ENCODE peak calls at places on chromosomes 1 and 21, in four cellular contexts. G is AG09319, T is AG10803, N is psoas muscle. Q is an unnamed sample.

GRCh38 chr1:228365321-228366061 is 41.1 kb downstream of the TRIM11 start:
- DNase-seq in T (no peak), N (peak), G (no peak), Q (no peak)

GRCh38 chr1:34824817-34825454 is 32.1 kb downstream of the GJA4 start:
- DNase-seq in N (no peak), G (no peak), T (no peak), Q (no peak)

GRCh38 chr1:55235722-55236121 is 20.6 kb upstream of the USP24 start:
- DNase-seq in N (no peak), G (peak), T (peak), Q (peak)

GRCh38 chr1:19033926-19034680 is 77.6 kb upstream of the IFFO2 start:
- DNase-seq in G (no peak), T (peak), N (no peak), Q (no peak)

GRCh38 chr1:109314805-109315204 is 8.0 kb upstream of the MYBPHL start:
- DNase-seq in G (no peak), T (peak), N (no peak), Q (no peak)

GRCh38 chr1:212712451-212713303 is 13.0 kb upstream of the BATF3 start:
- DNase-seq in N (no peak), T (peak), G (no peak), Q (no peak)

GRCh38 chr1:229410692-229411433 is 23.0 kb downstream of the ACTA1 start:
- DNase-seq in N (peak), T (peak), G (peak), Q (peak)

GRCh38 chr1:229756666-229757065 is 130.6 kb downstream of the URB2 start:
- DNase-seq in N (no peak), T (peak), G (peak), Q (peak)

GRCh38 chr1:91791103-91791502 is 94.8 kb downstream of the TGFBR3 start:
- DNase-seq in N (no peak), T (no peak), G (no peak), Q (no peak)

GRCh38 chr1:162314226-162314625 is 62.4 kb downstream of the SPATA46 start:
- DNase-seq in G (no peak), T (no peak), N (no peak), Q (no peak)

GRCh38 chr1:3016641-3017439 is 4.4 kb upstream of the ACTRT2 start:
- DNase-seq in N (no peak), G (no peak), T (no peak), Q (no peak)

GRCh38 chr1:111738133-111738435 is 1.1 kb downstream of the INKA2 start:
- DNase-seq in N (no peak), T (no peak), G (no peak), Q (no peak)

GRCh38 chr1:21337931-21338567 is 47.8 kb upstream of the ECE1 start:
- DNase-seq in N (peak), G (peak), T (peak), Q (no peak)

GRCh38 chr1:89125571-89126233 is at the start of gene GBP2:
- DNase-seq in N (no peak), T (peak), G (peak), Q (peak)

GRCh38 chr1:151828931-151829330 is 2.7 kb downstream of the RORC start:
- DNase-seq in T (no peak), G (no peak), N (peak), Q (no peak)

GRCh38 chr1:39047374-39048229 is 21.5 kb downstream of the NDUFS5 start:
- DNase-seq in G (peak), N (peak), T (peak), Q (no peak)

GRCh38 chr1:96538883-96539282 is 182.7 kb upstream of the PTBP2 start:
- DNase-seq in G (peak), T (peak), N (no peak), Q (no peak)

GRCh38 chr1:228285661-228286504 is 78.0 kb downstream of the OBSCN start:
- DNase-seq in N (peak), G (no peak), T (no peak), Q (no peak)

GRCh38 chr1:199163277-199164069 is 524.6 kb downstream of the PTPRC start:
- DNase-seq in N (no peak), G (no peak), T (no peak), Q (no peak)

GRCh38 chr21:28991861-28992525 is 684 bp downstream of the LTN1 start:
- DNase-seq in G (no peak), T (no peak), N (no peak), Q (no peak)

GRCh38 chr1:48686159-48686558 is 90.5 kb downstream of the BEND5 start:
- DNase-seq in N (no peak), T (no peak), G (no peak), Q (no peak)

GRCh38 chr1:48684381-48684780 is 92.3 kb downstream of the BEND5 start:
- DNase-seq in N (no peak), G (no peak), T (no peak), Q (no peak)

GRCh38 chr1:48683878-48684277 is 92.8 kb downstream of the BEND5 start:
- DNase-seq in T (no peak), G (no peak), N (no peak), Q (no peak)

GRCh38 chr1:48688102-48688760 is 88.5 kb downstream of the BEND5 start:
- DNase-seq in T (no peak), G (no peak), N (no peak), Q (peak)

DNA sequence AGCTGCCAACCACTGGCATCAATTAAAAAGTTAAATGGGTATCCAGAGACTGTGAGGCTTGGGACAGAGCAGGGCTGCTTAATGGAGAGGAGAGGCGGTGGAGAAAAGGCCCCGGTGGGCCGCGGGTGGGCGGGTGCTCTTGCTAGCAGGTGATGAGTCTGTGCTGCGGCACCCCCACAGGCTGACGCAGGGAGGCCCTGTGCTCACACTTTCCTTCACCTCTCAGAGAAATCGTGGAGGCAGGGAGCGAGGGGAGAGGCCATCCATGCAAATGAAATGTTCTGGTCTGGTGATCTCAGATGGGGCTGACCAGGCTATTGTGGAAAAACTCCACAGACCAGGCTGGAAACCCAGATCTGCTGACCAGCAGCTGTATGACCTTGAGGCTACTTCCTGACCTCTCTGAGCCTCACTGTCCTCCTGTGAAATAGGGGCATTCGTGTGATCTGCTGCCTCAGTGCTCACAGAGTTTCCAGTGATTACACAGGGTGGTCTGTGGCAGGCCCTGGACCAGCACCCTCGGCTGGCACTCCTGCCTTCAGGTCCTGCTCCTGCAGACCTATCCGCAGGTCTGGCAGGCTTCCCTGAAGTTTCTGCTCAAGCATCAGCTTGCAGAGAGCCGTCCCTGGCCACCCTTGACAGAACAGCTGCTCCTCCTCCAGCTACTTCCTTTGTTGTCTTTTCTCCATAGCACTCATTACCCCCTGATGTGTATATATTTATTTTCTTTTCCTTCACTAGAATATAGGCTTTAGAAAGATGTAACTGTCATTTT is 89.2 kb downstream of the BEND5 start:
- DNase-seq in G (no peak), N (no peak), T (no peak), Q (no peak)
- TF ChIP-seq CTCF in G (no peak), N (no peak), T (no peak), Q (no peak)

DNA sequence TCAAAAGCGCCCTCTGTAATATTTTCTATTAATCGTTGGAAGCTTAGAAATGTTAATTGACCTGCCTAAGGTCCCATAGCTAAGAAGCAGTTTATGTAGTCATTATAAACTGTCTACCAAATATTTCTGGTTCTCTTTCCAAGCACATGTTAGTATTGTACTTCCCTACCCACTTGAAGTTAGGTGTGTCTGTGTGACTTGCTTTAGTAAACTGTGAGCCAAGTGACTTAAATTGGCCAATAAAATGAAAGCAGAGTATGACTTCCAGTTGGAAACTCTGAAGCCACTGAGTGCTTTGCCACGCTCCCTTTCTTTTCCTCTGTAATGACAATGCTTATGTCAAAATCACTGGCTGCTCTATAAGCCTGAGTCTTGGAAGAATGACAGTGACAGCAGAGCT is 20.6 kb upstream of the ADAMTS1 start:
- DNase-seq in T (no peak), N (no peak), G (no peak), Q (no peak)
- TF ChIP-seq CTCF in T (no peak), N (no peak), G (no peak), Q (no peak)

GRCh38 chr1:219660666-219661463 is 48.0 kb upstream of the ZC3H11B start:
- DNase-seq in G (peak), T (peak), N (peak), Q (peak)
- TF ChIP-seq CTCF in G (peak), T (peak), N (peak), Q (peak)

GRCh38 chr1:180028864-180029263 is 74.3 kb downstream of the CEP350 start:
- DNase-seq in T (no peak), N (no peak), G (no peak), Q (no peak)
- TF ChIP-seq CTCF in T (peak), N (no peak), G (no peak), Q (no peak)

DNA sequence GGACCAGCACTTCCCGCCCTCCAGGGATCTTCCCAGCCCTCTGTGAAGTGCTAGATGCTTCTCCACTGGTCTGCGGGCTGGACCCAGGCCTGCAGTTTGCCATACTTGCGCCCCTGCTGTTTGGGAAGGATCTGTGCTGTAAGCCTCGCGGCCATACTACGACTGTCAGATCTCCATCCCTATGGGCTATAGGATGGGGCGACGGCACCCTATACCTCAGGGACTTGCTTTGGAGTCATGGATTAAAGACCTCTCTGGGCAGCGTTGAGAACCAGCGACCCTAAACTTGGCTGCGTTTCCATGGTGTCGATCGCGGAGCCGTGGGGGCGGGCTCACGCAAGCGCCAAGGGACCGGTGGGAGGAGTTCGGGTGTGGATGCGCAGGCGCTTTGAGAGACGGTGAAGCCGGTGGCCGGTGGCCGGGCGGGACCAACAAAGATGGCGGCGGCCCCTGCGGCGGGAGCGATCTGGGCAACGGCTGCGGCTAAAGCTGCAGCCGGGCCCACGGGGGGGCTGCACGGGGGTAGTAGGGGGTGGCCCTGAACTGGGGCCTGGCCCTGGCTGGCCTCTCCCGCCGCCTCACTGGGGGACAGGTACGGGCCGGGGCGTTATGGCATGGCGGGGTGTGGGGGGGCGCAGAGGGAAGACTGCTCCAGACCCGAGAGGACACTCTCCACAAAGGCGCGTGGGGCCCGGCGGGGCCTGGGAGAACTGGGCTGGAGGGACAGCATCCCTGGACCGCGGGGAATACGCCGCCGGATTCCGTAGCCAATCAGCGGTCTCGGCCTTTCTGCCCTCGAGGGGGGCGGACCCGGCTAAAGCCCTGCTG is at the start of gene USP21:
- DNase-seq in T (peak), G (peak), N (peak), Q (peak)
- TF ChIP-seq CTCF in T (peak), G (peak), N (peak), Q (peak)

GRCh38 chr1:81559662-81560350 is 240.9 kb upstream of the ADGRL2 start:
- DNase-seq in T (no peak), N (no peak), G (no peak), Q (no peak)
- TF ChIP-seq CTCF in T (peak), N (no peak), G (peak), Q (no peak)

DNA sequence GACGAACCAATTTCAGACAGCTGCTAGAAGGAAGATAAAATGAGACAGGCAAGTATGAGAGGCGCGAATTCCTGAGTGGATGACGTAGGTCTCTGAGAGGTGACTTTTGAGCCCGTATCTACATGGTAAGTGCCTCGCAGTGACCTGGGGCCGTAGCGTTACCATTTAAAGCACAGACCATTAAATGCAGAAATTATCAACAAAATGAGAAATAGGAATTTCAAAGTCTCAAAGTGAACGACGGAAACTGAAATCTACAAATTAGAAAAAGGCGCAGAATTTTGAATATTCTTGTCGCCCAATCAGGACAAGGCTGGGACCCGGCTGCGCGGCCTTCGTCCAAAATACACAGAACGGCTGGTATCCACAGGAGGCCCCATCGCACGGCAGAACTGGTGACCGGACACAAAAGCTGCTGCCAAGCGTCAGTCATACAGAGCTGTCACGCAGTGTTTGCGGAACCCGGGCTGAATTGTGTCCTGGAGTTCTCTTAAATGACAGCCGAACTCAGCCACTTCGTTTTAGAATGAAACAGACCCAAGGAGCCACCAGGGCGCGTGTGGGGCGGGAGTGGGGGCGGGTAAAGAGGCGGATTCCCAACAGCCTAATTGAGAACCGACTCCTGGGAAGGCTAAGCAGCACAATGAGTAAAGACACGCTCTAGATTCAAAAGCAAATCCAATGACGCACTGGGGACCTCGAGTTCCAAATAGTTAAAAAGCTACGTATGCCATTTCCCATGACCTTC is 13.8 kb upstream of the BOLA1 start:
- DNase-seq in N (peak), G (no peak), T (peak), Q (peak)
- TF ChIP-seq CTCF in N (no peak), G (no peak), T (no peak), Q (no peak)

GRCh38 chr1:100511773-100512172 is 26.2 kb upstream of the GPR88 start:
- DNase-seq in T (no peak), N (no peak), G (no peak), Q (no peak)

GRCh38 chr1:100510441-100510840 is 27.5 kb upstream of the GPR88 start:
- DNase-seq in T (peak), G (no peak), N (no peak), Q (no peak)

GRCh38 chr1:100512803-100513352 is 25.1 kb upstream of the GPR88 start:
- DNase-seq in G (no peak), N (no peak), T (no peak), Q (no peak)

GRCh38 chr1:100506221-100506620 is 31.7 kb upstream of the GPR88 start:
- DNase-seq in N (no peak), T (peak), G (no peak), Q (no peak)

GRCh38 chr1:100511058-100511457 is 26.9 kb upstream of the GPR88 start:
- DNase-seq in G (no peak), N (no peak), T (no peak), Q (no peak)
- TF ChIP-seq CTCF in G (no peak), N (no peak), T (no peak), Q (no peak)

GRCh38 chr1:181587870-181588438 is 104.6 kb downstream of the CACNA1E start:
- DNase-seq in G (no peak), T (no peak), N (no peak), Q (no peak)

GRCh38 chr1:181588631-181589030 is 105.3 kb downstream of the CACNA1E start:
- DNase-seq in T (no peak), N (no peak), G (no peak), Q (no peak)

GRCh38 chr1:181583598-181583997 is 100.3 kb downstream of the CACNA1E start:
- DNase-seq in N (no peak), G (no peak), T (no peak), Q (peak)
- TF ChIP-seq CTCF in N (peak), G (no peak), T (peak), Q (no peak)

Q was measured in Calu3.